ENCODE peak calls at places on chromosome 14, in four cellular contexts. One of them, this sample, is unnamed. For H4K20me1, the result is how much of the 10 kb centered on the place peaks cover.

GRCh38 chr14:102949062-102949800 is 26.8 kb downstream of the AMN start:
- DNase-seq in OCI-LY7: peak
- DNase-seq in GM23338: no peak
- DNase-seq in SK-N-SH: no peak
- DNase-seq in this sample: no peak

GRCh38 chr14:69328317-69328716 is 68.4 kb downstream of the GALNT16 start:
- DNase-seq in OCI-LY7: no peak
- DNase-seq in GM23338: no peak
- DNase-seq in SK-N-SH: no peak
- DNase-seq in this sample: no peak

GRCh38 chr14:53956427-53957201 is at the start of gene BMP4:
- DNase-seq in OCI-LY7: peak
- DNase-seq in GM23338: peak
- DNase-seq in SK-N-SH: peak
- DNase-seq in this sample: peak

GRCh38 chr14:58638231-58639205 is 756 bp downstream of the DACT1 start:
- DNase-seq in OCI-LY7: no peak
- DNase-seq in GM23338: peak
- DNase-seq in SK-N-SH: peak
- DNase-seq in this sample: peak

GRCh38 chr14:100307215-100308111 is 1.2 kb upstream of the SLC25A29 start:
- DNase-seq in OCI-LY7: no peak
- DNase-seq in GM23338: peak
- DNase-seq in SK-N-SH: peak
- DNase-seq in this sample: peak

GRCh38 chr14:32593290-32593942 is 264.3 kb downstream of the AKAP6 start:
- DNase-seq in OCI-LY7: no peak
- DNase-seq in GM23338: no peak
- DNase-seq in SK-N-SH: no peak
- DNase-seq in this sample: no peak

GRCh38 chr14:72946491-72946890 is 20.2 kb downstream of the DCAF4 start:
- DNase-seq in OCI-LY7: no peak
- DNase-seq in GM23338: no peak
- DNase-seq in SK-N-SH: no peak
- DNase-seq in this sample: no peak

GRCh38 chr14:78164226-78164853 is 5.8 kb upstream of the NRXN3 start:
- DNase-seq in OCI-LY7: peak
- DNase-seq in GM23338: peak
- DNase-seq in SK-N-SH: peak
- DNase-seq in this sample: peak

GRCh38 chr14:64053694-64054669 is 201.2 kb downstream of the SYNE2 start:
- DNase-seq in OCI-LY7: no peak
- DNase-seq in GM23338: no peak
- DNase-seq in SK-N-SH: no peak
- DNase-seq in this sample: no peak

GRCh38 chr14:93035917-93036651 is 79.6 kb downstream of the ITPK1 start:
- DNase-seq in OCI-LY7: no peak
- DNase-seq in GM23338: no peak
- DNase-seq in SK-N-SH: no peak
- DNase-seq in this sample: peak

GRCh38 chr14:75469606-75470237 is 41.9 kb downstream of the JDP2 start:
- DNase-seq in OCI-LY7: no peak
- DNase-seq in GM23338: no peak
- DNase-seq in SK-N-SH: no peak
- DNase-seq in this sample: no peak

GRCh38 chr14:91396959-91397815 is 20.4 kb downstream of the CCDC88C start:
- DNase-seq in OCI-LY7: peak
- DNase-seq in GM23338: peak
- DNase-seq in SK-N-SH: no peak
- DNase-seq in this sample: no peak

GRCh38 chr14:104239866-104240301 is 101.5 kb downstream of the KIF26A start:
- DNase-seq in OCI-LY7: peak
- DNase-seq in GM23338: no peak
- DNase-seq in SK-N-SH: peak
- DNase-seq in this sample: no peak

GRCh38 chr14:52663850-52664249 is 31.5 kb downstream of the ERO1A start:
- DNase-seq in OCI-LY7: no peak
- DNase-seq in GM23338: peak
- DNase-seq in SK-N-SH: peak
- DNase-seq in this sample: peak

GRCh38 chr14:102731871-102732800 is 45.1 kb upstream of the TRAF3 start:
- DNase-seq in OCI-LY7: no peak
- DNase-seq in GM23338: no peak
- DNase-seq in SK-N-SH: no peak
- DNase-seq in this sample: no peak

GRCh38 chr14:65222434-65222833 is 120.1 kb upstream of the MAX start:
- DNase-seq in OCI-LY7: peak
- DNase-seq in GM23338: peak
- DNase-seq in SK-N-SH: peak
- DNase-seq in this sample: peak

GRCh38 chr14:53870997-53871396 is 85.6 kb downstream of the BMP4 start:
- DNase-seq in OCI-LY7: no peak
- DNase-seq in GM23338: no peak
- DNase-seq in SK-N-SH: no peak
- DNase-seq in this sample: no peak

GRCh38 chr14:94237983-94238382 is 55.1 kb downstream of the SERPINA10 start:
- DNase-seq in OCI-LY7: no peak
- DNase-seq in GM23338: no peak
- DNase-seq in SK-N-SH: no peak
- DNase-seq in this sample: no peak

GRCh38 chr14:94753067-94753466 is 16.8 kb downstream of the GSC start:
- DNase-seq in OCI-LY7: no peak
- DNase-seq in GM23338: no peak
- DNase-seq in SK-N-SH: no peak
- DNase-seq in this sample: no peak

GRCh38 chr14:96062010-96062409 is 22.8 kb downstream of the C14orf132 start:
- DNase-seq in OCI-LY7: no peak
- DNase-seq in GM23338: no peak
- DNase-seq in SK-N-SH: no peak
- DNase-seq in this sample: no peak

GRCh38 chr14:30855345-30856037 is 18.9 kb upstream of the COCH start:
- DNase-seq in OCI-LY7: no peak
- DNase-seq in GM23338: no peak
- DNase-seq in SK-N-SH: no peak
- DNase-seq in this sample: no peak

GRCh38 chr14:106459971-106460730 is 933.8 kb downstream of the TMEM121 start:
- DNase-seq in OCI-LY7: peak
- DNase-seq in GM23338: peak
- DNase-seq in SK-N-SH: no peak
- DNase-seq in this sample: no peak

GRCh38 chr14:56207626-56208297 is 89.6 kb downstream of the PELI2 start:
- DNase-seq in OCI-LY7: no peak
- DNase-seq in GM23338: no peak
- DNase-seq in SK-N-SH: no peak
- DNase-seq in this sample: no peak
- H4K20me1 ChIP-seq in OCI-LY7: under half
- H4K20me1 ChIP-seq in GM23338: under half
- H4K20me1 ChIP-seq in SK-N-SH: under half
- H4K20me1 ChIP-seq in this sample: under half

DNA sequence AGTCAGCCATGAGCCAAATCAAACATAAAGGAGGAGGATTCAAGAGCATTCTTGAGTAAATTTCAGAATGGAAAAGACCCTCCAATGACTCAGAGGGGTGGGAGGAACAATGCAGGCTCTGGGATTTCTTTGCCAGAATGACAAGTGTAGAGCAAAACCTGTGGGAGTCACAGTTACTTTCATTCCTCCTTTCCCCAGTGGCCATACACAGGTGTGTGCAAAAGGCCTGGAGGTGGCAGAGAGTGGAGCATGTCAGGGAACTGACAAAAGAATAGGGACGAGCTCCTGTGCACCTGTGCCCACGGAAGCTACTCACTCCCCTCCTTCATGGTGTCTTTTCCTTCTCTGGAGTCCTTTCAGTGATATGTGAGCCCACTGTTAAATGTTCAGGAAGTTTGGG is 9.4 kb upstream of the CIPC start:
- DNase-seq in OCI-LY7: no peak
- DNase-seq in GM23338: no peak
- DNase-seq in SK-N-SH: no peak
- DNase-seq in this sample: no peak
- TF ChIP-seq EZH2phosphoT487 in OCI-LY7: no peak
- TF ChIP-seq EZH2phosphoT487 in GM23338: no peak
- TF ChIP-seq EZH2phosphoT487 in SK-N-SH: no peak
- TF ChIP-seq EZH2phosphoT487 in this sample: no peak

DNA sequence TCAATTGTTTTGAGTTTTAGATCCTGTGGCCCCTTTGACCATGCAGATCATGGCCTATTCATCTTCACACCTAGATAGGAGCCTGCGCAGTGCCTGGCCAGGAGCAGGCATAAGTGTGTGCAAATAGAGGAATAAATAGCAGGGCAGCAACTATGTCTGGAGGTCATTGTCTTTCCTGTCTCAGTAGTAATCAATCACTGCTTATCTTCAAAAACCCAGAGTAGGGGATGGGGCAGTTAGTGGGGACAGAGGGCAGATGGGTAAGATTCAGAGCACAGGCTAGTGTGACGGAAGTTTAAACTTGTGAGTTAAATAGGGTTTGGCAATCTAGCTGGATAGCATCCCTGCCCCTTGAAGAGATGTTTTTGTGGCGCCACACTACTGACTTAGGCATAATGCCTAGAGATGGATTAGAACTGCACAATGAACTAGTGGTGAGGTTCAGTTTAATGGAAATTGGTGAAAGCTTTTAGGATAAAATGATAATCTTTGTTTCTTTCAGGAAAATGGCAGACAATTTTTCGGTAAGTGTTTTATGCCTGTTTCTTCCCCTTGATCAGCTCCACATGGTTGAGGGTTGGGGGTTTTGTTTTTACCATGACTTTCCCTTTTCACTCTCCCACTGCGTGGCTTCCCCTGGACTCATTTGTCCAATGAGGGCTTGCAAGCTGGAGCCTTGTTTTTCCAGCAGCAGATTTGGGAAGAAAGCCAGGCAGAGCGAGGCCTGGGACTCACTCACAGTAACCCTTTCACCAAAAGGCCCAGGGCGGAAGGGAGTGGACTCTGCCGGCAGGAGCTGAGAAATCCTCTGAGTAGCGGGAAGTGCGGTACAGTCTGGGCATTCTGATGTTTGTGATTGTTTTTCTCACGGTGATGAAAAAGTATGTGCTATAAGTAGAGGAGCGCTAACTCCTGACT is 8.1 kb downstream of the LGALS3 start:
- DNase-seq in OCI-LY7: no peak
- DNase-seq in GM23338: no peak
- DNase-seq in SK-N-SH: peak
- DNase-seq in this sample: no peak
- H3K4me3 ChIP-seq in OCI-LY7: no peak
- H3K4me3 ChIP-seq in GM23338: no peak
- H3K4me3 ChIP-seq in SK-N-SH: no peak
- H3K4me3 ChIP-seq in this sample: no peak

DNA sequence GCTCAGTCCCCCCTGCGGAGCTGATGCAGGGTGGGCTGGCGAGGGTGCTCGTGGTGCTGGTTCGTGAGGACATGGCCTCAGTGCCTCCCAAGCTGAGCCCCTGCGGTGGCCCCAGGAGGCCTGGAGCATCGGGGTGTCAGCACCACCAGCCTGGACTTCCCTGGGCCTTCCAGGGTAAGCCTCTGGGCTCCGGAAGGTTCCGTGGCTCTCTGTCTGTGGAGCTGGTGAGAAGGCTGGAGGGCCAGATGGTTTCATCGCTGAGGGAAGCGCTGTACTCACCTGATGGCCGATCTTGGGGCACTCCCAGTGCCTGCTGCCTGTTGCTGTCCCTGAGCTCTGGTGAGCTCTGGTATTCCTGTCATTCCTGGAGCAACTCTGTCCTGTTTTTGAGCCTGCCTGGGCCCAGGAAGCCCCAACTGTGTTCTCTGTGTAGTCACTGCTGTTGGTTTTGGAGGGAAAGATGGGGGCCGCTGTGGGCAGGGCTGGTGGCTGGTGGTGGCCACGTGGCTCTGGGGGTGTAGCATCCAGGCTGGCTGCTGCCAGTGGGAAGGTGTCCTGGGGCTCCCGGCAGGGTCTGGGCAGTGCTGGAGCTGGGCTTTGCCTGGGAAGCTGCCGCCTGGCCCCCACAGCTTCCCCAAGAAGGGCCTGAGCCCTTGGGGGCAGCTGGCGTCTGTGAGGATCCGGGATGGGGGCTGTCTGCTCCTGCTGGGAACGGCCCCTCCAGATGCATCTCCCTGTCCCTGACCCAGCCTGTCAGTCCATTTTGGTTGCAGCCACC is 18.3 kb downstream of the MTA1 start:
- DNase-seq in OCI-LY7: no peak
- DNase-seq in GM23338: no peak
- DNase-seq in SK-N-SH: no peak
- DNase-seq in this sample: no peak
- H4K20me1 ChIP-seq in OCI-LY7: under half
- H4K20me1 ChIP-seq in GM23338: under half
- H4K20me1 ChIP-seq in SK-N-SH: half or more
- H4K20me1 ChIP-seq in this sample: half or more

GRCh38 chr14:39108791-39109190 is 5.3 kb upstream of the GEMIN2 start:
- DNase-seq in OCI-LY7: no peak
- DNase-seq in GM23338: no peak
- DNase-seq in SK-N-SH: no peak
- DNase-seq in this sample: no peak
- TF ChIP-seq EZH2phosphoT487 in OCI-LY7: no peak
- TF ChIP-seq EZH2phosphoT487 in GM23338: no peak
- TF ChIP-seq EZH2phosphoT487 in SK-N-SH: no peak
- TF ChIP-seq EZH2phosphoT487 in this sample: no peak

This sample was measured in neural progenitor cell.